ENCODE peak calls at places on chromosomes 1 and 21, in nine cellular contexts. X is nephron progenitor cell; H is GM04504; N is left colon; F is activated T-cell treated with anti-CD3 and anti-CD28 coated beads, Interleukin-2, amount 50 U/mL, for 24 hours; J is hypothalamus; P is activated naive CD4-positive, alpha-beta T cell; T is left lobe of liver; U is NCI-H187. Y is an unnamed sample.

GRCh38 chr1:10779841-10780240 is 16.6 kb downstream of the CASZ1 start:
- DNase-seq in X (no peak), H (no peak), N (no peak), F (no peak), J (no peak), P (no peak), T (no peak), U (no peak), Y (no peak)

GRCh38 chr1:17059391-17060128 is 5.7 kb upstream of the SDHB start:
- DNase-seq in X (peak), H (peak), N (peak), F (peak), J (peak), P (no peak), T (peak), U (no peak), Y (no peak)

GRCh38 chr1:7319196-7319595 is 451.9 kb upstream of the VAMP3 start:
- DNase-seq in X (no peak), H (no peak), N (no peak), F (no peak), J (no peak), P (no peak), T (no peak), U (no peak), Y (no peak)

GRCh38 chr1:154839691-154840090 is 30.4 kb downstream of the KCNN3 start:
- DNase-seq in X (peak), H (no peak), N (no peak), F (no peak), J (no peak), P (no peak), T (no peak), U (no peak), Y (no peak)

GRCh38 chr1:155127672-155128468 is at the start of gene EFNA1:
- DNase-seq in X (peak), H (no peak), N (peak), F (peak), J (peak), P (peak), T (peak), U (no peak), Y (no peak)

GRCh38 chr1:5662362-5663126 is 329.7 kb downstream of the NPHP4 start:
- DNase-seq in X (no peak), H (no peak), N (no peak), F (no peak), J (no peak), P (no peak), T (no peak), U (no peak), Y (no peak)

GRCh38 chr1:18094096-18094495 is 13.5 kb upstream of the IGSF21 start:
- DNase-seq in X (no peak), H (no peak), N (no peak), F (no peak), J (no peak), P (no peak), T (no peak), U (no peak), Y (no peak)

GRCh38 chr1:233883671-233884070 is 20.8 kb upstream of the SLC35F3 start:
- DNase-seq in X (no peak), H (no peak), N (no peak), F (no peak), J (no peak), P (no peak), T (no peak), U (no peak), Y (no peak)

GRCh38 chr1:198660341-198661056 is 21.7 kb downstream of the PTPRC start:
- DNase-seq in X (no peak), H (no peak), N (no peak), F (no peak), J (no peak), P (no peak), T (no peak), U (no peak), Y (no peak)

GRCh38 chr1:15260418-15261154 is 13.6 kb downstream of the FHAD1 start:
- DNase-seq in X (no peak), H (no peak), N (no peak), F (peak), J (no peak), P (no peak), T (no peak), U (no peak), Y (peak)

GRCh38 chr1:12031039-12031980 is 12.0 kb downstream of the MIIP start:
- DNase-seq in X (peak), H (no peak), N (no peak), F (peak), J (no peak), P (peak), T (no peak), U (no peak), Y (no peak)

GRCh38 chr1:70819785-70820184 is 227.8 kb downstream of the PTGER3 start:
- DNase-seq in X (no peak), H (no peak), N (no peak), F (no peak), J (no peak), P (no peak), T (no peak), U (no peak), Y (no peak)

GRCh38 chr1:234680331-234680904 is 70.4 kb upstream of the IRF2BP2 start:
- DNase-seq in X (no peak), H (no peak), N (no peak), F (no peak), J (no peak), P (no peak), T (no peak), U (no peak), Y (peak)

GRCh38 chr1:63864224-63864623 is 90.4 kb downstream of the ROR1 start:
- DNase-seq in X (no peak), H (no peak), N (no peak), F (no peak), J (no peak), P (no peak), T (no peak), U (no peak), Y (no peak)

GRCh38 chr21:21111309-21111920 is 113.2 kb downstream of the NCAM2 start:
- DNase-seq in X (no peak), H (no peak), N (no peak), F (no peak), J (no peak), P (no peak), T (no peak), U (no peak), Y (no peak)

GRCh38 chr1:20711285-20712209 is 6.3 kb downstream of the KIF17 start:
- DNase-seq in X (peak), H (no peak), N (no peak), F (no peak), J (no peak), P (no peak), T (no peak), U (no peak), Y (no peak)

GRCh38 chr21:46229133-46229922 is 754 bp upstream of the LSS start:
- DNase-seq in X (no peak), H (no peak), N (peak), F (no peak), J (no peak), P (peak), T (peak), U (peak), Y (no peak)

GRCh38 chr1:44059956-44060355 is 28.7 kb upstream of the SLC6A9 start:
- DNase-seq in X (no peak), H (no peak), N (no peak), F (no peak), J (no peak), P (no peak), T (no peak), U (no peak), Y (no peak)

GRCh38 chr1:17862125-17862524 is 107.0 kb downstream of the ACTL8 start:
- DNase-seq in X (no peak), H (no peak), N (no peak), F (no peak), J (no peak), P (no peak), T (no peak), U (no peak), Y (no peak)

GRCh38 chr1:27528701-27529637 is 39.0 kb upstream of the WASF2 start:
- DNase-seq in X (peak), H (peak), N (peak), F (no peak), J (peak), P (no peak), T (no peak), U (peak), Y (no peak)